ENCODE peak calls at places on chromosomes 1 and 21, in nine cellular contexts. A is left ventricle myocardium inferior; V is kidney; Q is ovary; H is PC-3; G is CD8-positive, alpha-beta T cell; J is testis; D is stomach; C is astrocyte. R is an unnamed sample.

GRCh38 chr1:153288634-153289275 is 24.0 kb downstream of the PGLYRP3 start:
- DNase-seq in A (no peak), V (no peak), Q (no peak), H (peak; percentile 40), G (no peak), J (no peak), D (no peak), C (no peak), R (no peak)

GRCh38 chr1:21586926-21587601 is 77.8 kb downstream of the ALPL start:
- DNase-seq in A (peak; percentile 47), V (peak; percentile 96), Q (peak; percentile 28), H (peak; percentile 76), G (no peak), J (peak; percentile 52), D (peak; percentile 76), C (peak; percentile 79), R (peak; percentile 73)

GRCh38 chr1:215166886-215167285 is 84.3 kb downstream of the KCNK2 start:
- DNase-seq in A (no peak), V (no peak), Q (no peak), H (peak; percentile 64), G (no peak), J (no peak), D (no peak), C (peak; percentile 42), R (no peak)

GRCh38 chr1:157249326-157249725 is 111.1 kb upstream of the ETV3 start:
- DNase-seq in A (no peak), V (no peak), Q (no peak), H (no peak), G (no peak), J (no peak), D (no peak), C (no peak), R (no peak)

GRCh38 chr1:82260051-82260450 is 459.3 kb downstream of the ADGRL2 start:
- DNase-seq in A (no peak), V (no peak), Q (no peak), H (no peak), G (no peak), J (no peak), D (no peak), C (no peak), R (no peak)

GRCh38 chr1:183804382-183804781 is 538 bp upstream of the RGL1 start:
- DNase-seq in A (no peak), V (no peak), Q (peak; percentile 29), H (no peak), G (no peak), J (no peak), D (no peak), C (no peak), R (no peak)

GRCh38 chr1:93348104-93348780 is 2.5 kb downstream of the DR1 start:
- DNase-seq in A (no peak), V (no peak), Q (no peak), H (peak; percentile 18), G (no peak), J (no peak), D (no peak), C (no peak), R (no peak)

GRCh38 chr21:44911384-44912157 is 9.1 kb downstream of the ITGB2 start:
- DNase-seq in A (peak; percentile 82), V (peak; percentile 93), Q (no peak), H (peak; percentile 92), G (peak; percentile 26), J (peak; percentile 84), D (peak; percentile 89), C (no peak), R (peak; percentile 78)

GRCh38 chr1:30332100-30333094 is 391.0 kb downstream of the MATN1 start:
- DNase-seq in A (no peak), V (no peak), Q (no peak), H (no peak), G (no peak), J (no peak), D (no peak), C (no peak), R (peak; percentile 24)

GRCh38 chr1:18344755-18345154 is 136.0 kb upstream of the KLHDC7A start:
- DNase-seq in A (no peak), V (no peak), Q (no peak), H (no peak), G (no peak), J (peak; percentile 25), D (no peak), C (no peak), R (no peak)

GRCh38 chr1:147890177-147890790 is 12.3 kb upstream of the GJA8 start:
- DNase-seq in A (peak; percentile 64), V (peak; percentile 87), Q (peak; percentile 28), H (peak; percentile 97), G (peak; percentile 16), J (peak; percentile 72), D (peak; percentile 74), C (peak; percentile 14), R (peak; percentile 75)

GRCh38 chr1:179052776-179053175 is 27.1 kb downstream of the FAM20B start:
- DNase-seq in A (no peak), V (no peak), Q (no peak), H (no peak), G (no peak), J (no peak), D (no peak), C (no peak), R (no peak)

GRCh38 chr1:2937805-2938204 is 83.5 kb upstream of the ACTRT2 start:
- DNase-seq in A (no peak), V (no peak), Q (no peak), H (no peak), G (no peak), J (no peak), D (no peak), C (no peak), R (no peak)
- H3K9me3 ChIP-seq in A (peaks cover 31% of the 10 kb centered on the region), V (peaks cover 12% of the 10 kb centered on the region), Q (peaks cover 14% of the 10 kb centered on the region), H (no peaks in the 10 kb centered on the region), G (no peaks in the 10 kb centered on the region), J (no peaks in the 10 kb centered on the region), D (peaks cover 26% of the 10 kb centered on the region), C (peaks cover 15% of the 10 kb centered on the region), R (no peaks in the 10 kb centered on the region)

DNA sequence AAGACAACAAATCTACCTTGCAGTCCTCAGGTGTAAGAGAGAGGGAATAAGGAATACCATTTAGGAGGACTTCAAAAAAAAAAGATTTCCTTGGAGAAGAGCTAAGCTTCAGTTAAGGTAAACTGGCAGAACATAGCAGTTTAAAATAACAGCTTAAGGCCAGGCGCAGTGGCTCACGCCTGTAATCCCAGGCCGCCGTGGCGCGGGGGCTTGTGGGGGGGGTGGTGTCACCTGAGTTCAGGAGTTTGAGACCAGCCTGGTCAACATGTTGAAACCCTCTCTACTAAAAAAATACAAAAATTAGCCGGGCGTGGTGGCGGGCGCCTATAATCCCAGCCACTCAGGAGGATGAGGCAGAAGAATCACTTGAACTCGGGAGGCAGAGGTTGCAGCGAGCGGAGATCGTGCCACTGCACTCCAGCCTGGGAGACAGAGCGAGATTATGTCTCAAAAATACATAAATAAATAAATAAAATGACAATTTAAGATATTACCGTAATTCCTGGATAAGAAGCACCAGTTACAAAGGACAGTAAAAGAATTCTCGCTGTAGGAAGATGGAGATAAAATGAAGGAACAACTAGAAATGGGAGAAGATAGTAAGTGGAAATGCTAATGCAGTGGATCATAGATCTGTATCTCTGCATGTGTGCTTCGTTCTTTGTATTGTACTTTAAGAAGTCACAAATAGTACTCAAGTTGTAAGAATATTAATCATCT is 1140.2 kb downstream of the NCAM2 start:
- DNase-seq in A (no peak), V (no peak), Q (no peak), H (no peak), G (no peak), J (no peak), D (no peak), C (no peak), R (no peak)
- H3K27ac ChIP-seq in A (no peak overlapping the region), V (no peak overlapping the region), Q (no peak overlapping the region), H (no peak overlapping the region), G (no peak overlapping the region), J (no peak overlapping the region), D (no peak overlapping the region), C (no peak overlapping the region), R (no peak overlapping the region)

DNA sequence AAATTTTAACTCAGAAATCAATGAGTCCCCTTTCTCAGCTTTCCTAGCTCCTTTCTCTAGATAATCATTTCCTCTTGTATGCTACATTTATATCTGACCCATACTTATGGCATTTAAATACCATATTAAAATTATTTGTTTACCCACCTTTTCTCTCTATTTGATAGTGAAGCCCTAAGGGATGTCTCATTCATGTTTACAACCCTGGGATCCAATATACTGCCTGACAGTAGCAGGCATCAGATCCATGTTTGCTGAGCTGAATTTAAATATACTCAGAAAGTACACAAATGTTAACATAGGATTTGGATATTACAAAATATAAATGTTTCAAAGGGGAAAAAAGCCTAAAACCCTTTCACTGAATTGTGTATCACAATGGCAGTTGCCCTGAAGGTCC is 26.5 kb downstream of the SCMH1 start:
- DNase-seq in A (no peak), V (no peak), Q (no peak), H (peak; percentile 37), G (no peak), J (no peak), D (no peak), C (no peak), R (no peak)
- H3K9me3 ChIP-seq in A (peaks cover 26% of the 10 kb centered on the region), V (peaks cover 3% of the 10 kb centered on the region), Q (no peaks in the 10 kb centered on the region), H (no peaks in the 10 kb centered on the region), G (no peaks in the 10 kb centered on the region), J (no peaks in the 10 kb centered on the region), D (peaks cover 21% of the 10 kb centered on the region), C (no peaks in the 10 kb centered on the region), R (peaks cover 5% of the 10 kb centered on the region)

GRCh38 chr21:36194024-36194423 is 37.4 kb downstream of the DOP1B start:
- DNase-seq in A (no peak), V (peak; percentile 2), Q (no peak), H (no peak), G (no peak), J (no peak), D (peak; percentile 30), C (no peak), R (peak; percentile 50)
- H3K27ac ChIP-seq in A (no peak overlapping the region), V (no peak overlapping the region), Q (no peak overlapping the region), H (no peak overlapping the region), G (no peak overlapping the region), J (no peak overlapping the region), D (no peak overlapping the region), C (no peak overlapping the region), R (no peak overlapping the region)

R was measured in lung.